ENCODE peak calls at places on chromosomes 4 and X, in four cellular contexts. One of them, this sample, is unnamed.

GRCh38 chr4:751676-752075 is 46.0 kb downstream of the PCGF3 start:
- DNase-seq in H1: no peak
- DNase-seq in IMR-90: no peak
- DNase-seq in mesendoderm: no peak
- DNase-seq in this sample: no peak

GRCh38 chrX:150683536-150684146 is 9.6 kb upstream of the MTMR1 start:
- DNase-seq in H1: no peak
- DNase-seq in IMR-90: peak; percentile 33
- DNase-seq in mesendoderm: peak; percentile 63
- DNase-seq in this sample: no peak

GRCh38 chr4:70225824-70226223 is at the start of gene FDCSP:
- DNase-seq in H1: no peak
- DNase-seq in IMR-90: no peak
- DNase-seq in mesendoderm: no peak
- DNase-seq in this sample: no peak

GRCh38 chrX:136598631-136599030 is 49.3 kb upstream of the CD40LG start:
- DNase-seq in H1: no peak
- DNase-seq in IMR-90: no peak
- DNase-seq in mesendoderm: no peak
- DNase-seq in this sample: no peak

GRCh38 chrX:15948318-15948660 is 93.7 kb upstream of the AP1S2 start:
- DNase-seq in H1: no peak
- DNase-seq in IMR-90: no peak
- DNase-seq in mesendoderm: no peak
- DNase-seq in this sample: no peak

GRCh38 chr4:10083331-10083769 is 33.2 kb downstream of the WDR1 start:
- DNase-seq in H1: no peak
- DNase-seq in IMR-90: no peak
- DNase-seq in mesendoderm: no peak
- DNase-seq in this sample: no peak

GRCh38 chr4:3009422-3009821 is 46.1 kb downstream of the GRK4 start:
- DNase-seq in H1: no peak
- DNase-seq in IMR-90: no peak
- DNase-seq in mesendoderm: peak; percentile 57
- DNase-seq in this sample: peak; percentile 47

GRCh38 chr4:78057600-78058560 is 757 bp downstream of the FRAS1 start:
- DNase-seq in H1: no peak
- DNase-seq in IMR-90: peak; percentile 13
- DNase-seq in mesendoderm: peak; percentile 71
- DNase-seq in this sample: no peak

GRCh38 chrX:29661290-29661689 is 554.1 kb upstream of the MAGEB2 start:
- DNase-seq in H1: no peak
- DNase-seq in IMR-90: peak; percentile 73
- DNase-seq in mesendoderm: no peak
- DNase-seq in this sample: no peak

DNA sequence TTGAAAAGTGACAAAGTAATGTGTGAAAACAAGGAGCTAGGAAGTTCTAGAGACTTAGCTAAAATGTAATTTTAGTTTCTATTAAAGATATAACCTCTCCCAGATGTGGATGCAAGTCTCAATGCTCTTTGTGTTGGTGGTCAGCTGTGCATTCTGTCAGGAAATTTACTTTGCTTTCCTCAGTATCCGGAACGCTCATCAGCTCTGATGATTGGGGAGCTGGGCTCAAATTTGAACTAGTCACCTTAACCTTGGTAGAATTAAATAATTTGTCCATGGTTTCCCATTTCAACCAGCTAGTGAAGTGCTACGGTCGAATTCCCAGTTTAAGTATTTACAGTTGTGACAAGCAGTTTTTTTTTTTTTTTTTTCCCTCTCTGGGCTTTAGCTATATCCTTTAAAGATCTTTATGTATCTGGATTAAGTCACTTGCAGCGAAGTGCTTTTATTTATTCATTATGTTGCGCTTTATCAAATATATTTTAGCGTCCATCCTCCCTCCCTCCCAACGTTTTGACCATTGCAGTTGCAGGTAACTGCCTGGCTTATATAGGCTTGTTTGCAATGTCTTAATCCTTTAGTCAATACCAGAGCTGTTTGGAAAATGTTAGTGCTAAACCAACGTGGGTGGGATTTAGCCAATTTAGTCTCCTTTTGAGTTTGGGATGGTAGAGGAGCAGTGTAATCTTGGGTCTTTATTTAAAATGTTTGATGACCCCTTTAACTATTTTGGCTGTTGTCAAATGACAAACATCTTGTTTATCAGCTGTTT is 2.1 kb downstream of the OGT start:
- DNase-seq in H1: no peak
- DNase-seq in IMR-90: no peak
- DNase-seq in mesendoderm: no peak
- DNase-seq in this sample: no peak
- H3K4ac ChIP-seq in H1: no peak overlapping the region
- H3K4ac ChIP-seq in IMR-90: no peak overlapping the region
- H3K4ac ChIP-seq in mesendoderm: no peak overlapping the region
- H3K4ac ChIP-seq in this sample: no peak overlapping the region

GRCh38 chrX:38224160-38224559 is 3.5 kb upstream of the SRPX start:
- DNase-seq in H1: no peak
- DNase-seq in IMR-90: no peak
- DNase-seq in mesendoderm: no peak
- DNase-seq in this sample: no peak
- H4K5ac ChIP-seq in H1: no peak overlapping the region
- H4K5ac ChIP-seq in IMR-90: no peak overlapping the region
- H4K5ac ChIP-seq in mesendoderm: no peak overlapping the region
- H4K5ac ChIP-seq in this sample: no peak overlapping the region

GRCh38 chrX:27660878-27661277 is 70.7 kb downstream of the DCAF8L2 start:
- DNase-seq in H1: no peak
- DNase-seq in IMR-90: no peak
- DNase-seq in mesendoderm: peak; percentile 20
- DNase-seq in this sample: peak; percentile 19
- H3K4ac ChIP-seq in H1: no peak overlapping the region
- H3K4ac ChIP-seq in IMR-90: no peak overlapping the region
- H3K4ac ChIP-seq in mesendoderm: no peak overlapping the region
- H3K4ac ChIP-seq in this sample: no peak overlapping the region

GRCh38 chr4:56787380-56787779 is 34.1 kb downstream of the SPINK2 start:
- DNase-seq in H1: no peak
- DNase-seq in IMR-90: no peak
- DNase-seq in mesendoderm: peak; percentile 64
- DNase-seq in this sample: no peak

GRCh38 chr4:56786955-56787354 is 34.5 kb downstream of the SPINK2 start:
- DNase-seq in H1: no peak
- DNase-seq in IMR-90: peak; percentile 96
- DNase-seq in mesendoderm: no peak
- DNase-seq in this sample: no peak

GRCh38 chr4:56790566-56791175 is 30.8 kb downstream of the SPINK2 start:
- DNase-seq in H1: no peak
- DNase-seq in IMR-90: no peak
- DNase-seq in mesendoderm: no peak
- DNase-seq in this sample: no peak

GRCh38 chr4:56791316-56791715 is 30.2 kb downstream of the SPINK2 start:
- DNase-seq in H1: no peak
- DNase-seq in IMR-90: no peak
- DNase-seq in mesendoderm: no peak
- DNase-seq in this sample: no peak

DNA sequence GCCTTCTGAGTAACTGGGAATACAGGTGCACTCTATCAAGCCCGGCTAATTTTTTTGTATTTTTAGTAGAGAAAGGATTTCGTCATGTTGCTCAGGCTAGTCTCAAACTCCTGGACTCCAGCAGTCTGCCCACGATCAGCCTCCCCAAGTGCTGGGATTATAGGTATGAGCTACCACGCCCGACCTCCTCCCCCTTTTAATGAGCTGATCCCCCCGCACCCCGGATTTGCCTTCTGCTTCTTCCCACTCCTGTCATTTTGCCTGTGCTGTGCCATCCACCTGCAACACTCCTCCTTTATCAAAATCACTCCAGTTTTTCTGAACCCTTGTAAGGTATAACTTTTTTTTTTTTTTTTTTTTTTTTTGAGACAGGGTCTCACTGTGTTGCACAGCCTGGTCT is 33.4 kb downstream of the SPINK2 start:
- DNase-seq in H1: no peak
- DNase-seq in IMR-90: no peak
- DNase-seq in mesendoderm: no peak
- DNase-seq in this sample: no peak
- H4K5ac ChIP-seq in H1: no peak overlapping the region
- H4K5ac ChIP-seq in IMR-90: no peak overlapping the region
- H4K5ac ChIP-seq in mesendoderm: no peak overlapping the region
- H4K5ac ChIP-seq in this sample: no peak overlapping the region

DNA sequence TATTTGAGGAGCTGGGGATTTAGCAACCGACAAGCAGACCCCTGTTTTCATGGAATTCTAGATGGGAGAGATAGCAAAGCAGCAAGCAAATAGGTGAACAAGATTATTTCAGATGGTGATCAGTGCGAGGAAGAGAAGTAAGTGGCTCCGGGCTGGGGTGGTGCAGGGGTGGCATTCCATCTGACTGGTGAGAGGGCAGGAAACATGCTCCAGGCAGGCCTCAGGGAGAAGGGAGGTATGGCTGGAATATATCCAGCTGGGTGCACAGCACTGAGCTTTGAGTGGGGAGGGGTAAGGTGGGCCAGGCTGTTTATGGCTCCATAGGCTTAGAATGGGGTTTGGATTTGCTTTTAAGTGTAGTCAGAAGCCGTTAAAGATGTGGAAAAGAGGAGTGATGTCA is 21.2 kb downstream of the PTTG2 start:
- DNase-seq in H1: no peak
- DNase-seq in IMR-90: no peak
- DNase-seq in mesendoderm: peak; percentile 57
- DNase-seq in this sample: no peak
- H3K4ac ChIP-seq in H1: no peak overlapping the region
- H3K4ac ChIP-seq in IMR-90: peak overlapping the region; percentile 9
- H3K4ac ChIP-seq in mesendoderm: no peak overlapping the region
- H3K4ac ChIP-seq in this sample: no peak overlapping the region

GRCh38 chrX:16975233-16975632 is 28.8 kb downstream of the REPS2 start:
- DNase-seq in H1: no peak
- DNase-seq in IMR-90: no peak
- DNase-seq in mesendoderm: no peak
- DNase-seq in this sample: no peak
- H4K5ac ChIP-seq in H1: no peak overlapping the region
- H4K5ac ChIP-seq in IMR-90: no peak overlapping the region
- H4K5ac ChIP-seq in mesendoderm: no peak overlapping the region
- H4K5ac ChIP-seq in this sample: no peak overlapping the region

GRCh38 chr4:102620697-102621497 is 119.7 kb downstream of the NFKB1 start:
- DNase-seq in H1: no peak
- DNase-seq in IMR-90: peak; percentile 82
- DNase-seq in mesendoderm: peak; percentile 74
- DNase-seq in this sample: no peak

GRCh38 chr4:102627831-102628523 is 126.8 kb downstream of the NFKB1 start:
- DNase-seq in H1: no peak
- DNase-seq in IMR-90: peak; percentile 79
- DNase-seq in mesendoderm: no peak
- DNase-seq in this sample: no peak

GRCh38 chr4:102623622-102624021 is 122.5 kb downstream of the NFKB1 start:
- DNase-seq in H1: no peak
- DNase-seq in IMR-90: peak; percentile 71
- DNase-seq in mesendoderm: peak; percentile 67
- DNase-seq in this sample: peak; percentile 41

GRCh38 chr4:102629686-102630085 is 128.5 kb downstream of the NFKB1 start:
- DNase-seq in H1: no peak
- DNase-seq in IMR-90: no peak
- DNase-seq in mesendoderm: no peak
- DNase-seq in this sample: no peak

GRCh38 chr4:102625232-102625930 is 124.2 kb downstream of the NFKB1 start:
- DNase-seq in H1: no peak
- DNase-seq in IMR-90: peak; percentile 54
- DNase-seq in mesendoderm: peak; percentile 62
- DNase-seq in this sample: peak; percentile 64
- H3K4ac ChIP-seq in H1: no peak overlapping the region
- H3K4ac ChIP-seq in IMR-90: no peak overlapping the region
- H3K4ac ChIP-seq in mesendoderm: no peak overlapping the region
- H3K4ac ChIP-seq in this sample: no peak overlapping the region

DNA sequence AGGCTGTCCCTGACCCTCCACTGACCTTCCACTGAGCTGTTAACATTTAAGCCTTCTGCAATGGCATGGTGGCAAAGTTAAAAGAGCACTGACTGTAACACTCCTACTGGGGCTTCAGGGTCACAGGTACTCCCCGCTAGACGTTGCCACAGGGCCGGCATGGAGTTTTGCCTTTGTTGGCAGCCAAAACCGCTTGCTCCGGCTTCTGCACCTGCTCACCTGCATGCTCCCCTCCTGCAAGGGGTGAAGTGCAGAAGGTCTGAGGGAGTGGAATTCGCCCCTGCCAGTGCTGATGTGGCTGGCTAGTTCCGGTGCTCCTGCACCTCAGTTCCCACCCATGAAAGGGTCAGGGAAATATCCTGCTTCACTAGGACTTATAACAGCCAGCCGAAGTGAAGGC is 571.4 kb downstream of the RAPGEF2 start:
- DNase-seq in H1: no peak
- DNase-seq in IMR-90: no peak
- DNase-seq in mesendoderm: no peak
- DNase-seq in this sample: no peak
- H4K5ac ChIP-seq in H1: no peak overlapping the region
- H4K5ac ChIP-seq in IMR-90: no peak overlapping the region
- H4K5ac ChIP-seq in mesendoderm: no peak overlapping the region
- H4K5ac ChIP-seq in this sample: no peak overlapping the region